ENCODE peak calls at places on chromosomes 6 and 20, in ten cellular contexts. V is NCI-H345; B is prostate gland; S is AG10803; E is activated CD4-positive, CD25-positive, alpha-beta regulatory T cell; H is left ventricle myocardium superior; Q is NCI-H69; D is progenitor cell of endocrine pancreas; W is astrocyte of the spinal cord; L is kidney tubule cell. T is an unnamed sample.

GRCh38 chr6:2623348-2623747 is 127.4 kb downstream of the MYLK4 start:
- DNase-seq in V (no peak), B (no peak), S (no peak), E (no peak), H (no peak), Q (no peak), D (no peak), W (no peak), L (no peak), T (no peak)

GRCh38 chr6:76876922-76877553 is 586.3 kb downstream of the HTR1B start:
- DNase-seq in V (peak), B (peak), S (no peak), E (no peak), H (no peak), Q (peak), D (peak), W (peak), L (peak), T (peak)

GRCh38 chr6:125314019-125314581 is 12.3 kb upstream of the HDDC2 start:
- DNase-seq in V (peak), B (peak), S (peak), E (no peak), H (peak), Q (peak), D (peak), W (peak), L (peak), T (peak)

GRCh38 chr6:142323377-142323776 is 21.6 kb downstream of the ADGRG6 start:
- DNase-seq in V (peak), B (no peak), S (no peak), E (no peak), H (no peak), Q (peak), D (no peak), W (peak), L (peak), T (no peak)

GRCh38 chr20:44495257-44495656 is 19.6 kb downstream of the TTPAL start:
- DNase-seq in V (no peak), B (no peak), S (peak), E (no peak), H (no peak), Q (no peak), D (no peak), W (peak), L (peak), T (no peak)

GRCh38 chr6:14711704-14712397 is 534.0 kb upstream of the JARID2 start:
- DNase-seq in V (no peak), B (no peak), S (no peak), E (no peak), H (no peak), Q (no peak), D (no peak), W (no peak), L (no peak), T (no peak)

GRCh38 chr20:7085448-7085847 is 318.0 kb downstream of the BMP2 start:
- DNase-seq in V (no peak), B (no peak), S (no peak), E (no peak), H (no peak), Q (no peak), D (no peak), W (no peak), L (no peak), T (no peak)

GRCh38 chr6:107532707-107533106 is 42.8 kb downstream of the SOBP start:
- DNase-seq in V (no peak), B (no peak), S (no peak), E (no peak), H (peak), Q (no peak), D (no peak), W (no peak), L (no peak), T (no peak)

GRCh38 chr20:46205349-46205748 is 87.2 kb downstream of the CD40 start:
- DNase-seq in V (no peak), B (no peak), S (no peak), E (no peak), H (no peak), Q (no peak), D (no peak), W (no peak), L (no peak), T (no peak)

GRCh38 chr6:120874422-120874821 is 459.9 kb downstream of the TBC1D32 start:
- DNase-seq in V (no peak), B (no peak), S (no peak), E (no peak), H (no peak), Q (no peak), D (no peak), W (no peak), L (no peak), T (no peak)

GRCh38 chr6:166671434-166672061 is 44.5 kb upstream of the RPS6KA2 start:
- DNase-seq in V (no peak), B (no peak), S (no peak), E (no peak), H (peak), Q (no peak), D (no peak), W (peak), L (no peak), T (no peak)

GRCh38 chr6:157584036-157584435 is 203.0 kb downstream of the ZDHHC14 start:
- DNase-seq in V (no peak), B (no peak), S (no peak), E (no peak), H (no peak), Q (no peak), D (no peak), W (no peak), L (no peak), T (no peak)

GRCh38 chr20:39607124-39607523 is 645.0 kb downstream of the DHX35 start:
- DNase-seq in V (no peak), B (no peak), S (peak), E (no peak), H (no peak), Q (peak), D (no peak), W (peak), L (peak), T (no peak)

GRCh38 chr6:36677753-36678487 is 594 bp upstream of the CDKN1A start:
- DNase-seq in V (peak), B (no peak), S (no peak), E (no peak), H (no peak), Q (peak), D (no peak), W (no peak), L (no peak), T (no peak)

GRCh38 chr6:40733290-40733689 is 146.1 kb upstream of the LRFN2 start:
- DNase-seq in V (no peak), B (no peak), S (no peak), E (no peak), H (no peak), Q (no peak), D (no peak), W (peak), L (no peak), T (no peak)

GRCh38 chr6:139764498-139764986 is 390.1 kb upstream of the CITED2 start:
- DNase-seq in V (no peak), B (no peak), S (peak), E (no peak), H (no peak), Q (peak), D (no peak), W (peak), L (peak), T (no peak)

GRCh38 chr6:133991096-133991593 is 38.1 kb downstream of the TBPL1 start:
- DNase-seq in V (no peak), B (no peak), S (peak), E (no peak), H (no peak), Q (peak), D (no peak), W (peak), L (peak), T (no peak)

GRCh38 chr20:3243718-3244358 is 4.8 kb upstream of the SLC4A11 start:
- DNase-seq in V (no peak), B (no peak), S (no peak), E (no peak), H (no peak), Q (no peak), D (no peak), W (no peak), L (no peak), T (no peak)

GRCh38 chr6:160767019-160767646 is 65.1 kb downstream of the PLG start:
- DNase-seq in V (no peak), B (peak), S (peak), E (no peak), H (peak), Q (peak), D (peak), W (peak), L (peak), T (peak)

GRCh38 chr20:46088409-46089075 is 1.2 kb downstream of the NCOA5 start:
- DNase-seq in V (peak), B (no peak), S (peak), E (no peak), H (no peak), Q (peak), D (no peak), W (peak), L (peak), T (peak)

GRCh38 chr6:37624121-37624520 is 73.6 kb downstream of the MDGA1 start:
- DNase-seq in V (peak), B (no peak), S (no peak), E (no peak), H (no peak), Q (peak), D (no peak), W (no peak), L (peak), T (peak)

GRCh38 chr20:50883856-50884255 is 47.4 kb downstream of the ADNP start:
- DNase-seq in V (no peak), B (no peak), S (no peak), E (no peak), H (no peak), Q (no peak), D (no peak), W (no peak), L (no peak), T (no peak)

GRCh38 chr20:7294816-7295360 is 527.4 kb downstream of the BMP2 start:
- DNase-seq in V (no peak), B (no peak), S (no peak), E (no peak), H (no peak), Q (no peak), D (no peak), W (no peak), L (no peak), T (no peak)

GRCh38 chr6:163860194-163861081 is 445.9 kb downstream of the QKI start:
- DNase-seq in V (no peak), B (no peak), S (peak), E (no peak), H (peak), Q (no peak), D (no peak), W (peak), L (peak), T (peak)

GRCh38 chr6:166738778-166739654 is 112.0 kb upstream of the RPS6KA2 start:
- DNase-seq in V (no peak), B (no peak), S (no peak), E (no peak), H (no peak), Q (no peak), D (no peak), W (no peak), L (no peak), T (no peak)

GRCh38 chr6:139436521-139437348 is 62.3 kb upstream of the CITED2 start:
- DNase-seq in V (no peak), B (no peak), S (peak), E (no peak), H (no peak), Q (peak), D (no peak), W (peak), L (peak), T (peak)

GRCh38 chr6:25788305-25788922 is 33.9 kb downstream of the SLC17A4 start:
- DNase-seq in V (no peak), B (peak), S (peak), E (no peak), H (peak), Q (peak), D (no peak), W (peak), L (peak), T (peak)

GRCh38 chr20:58603656-58604184 is 47.4 kb upstream of the STX16 start:
- DNase-seq in V (no peak), B (no peak), S (peak), E (no peak), H (no peak), Q (no peak), D (no peak), W (no peak), L (no peak), T (no peak)

GRCh38 chr20:46199198-46199597 is 81.1 kb downstream of the CD40 start:
- DNase-seq in V (no peak), B (no peak), S (no peak), E (no peak), H (no peak), Q (no peak), D (no peak), W (no peak), L (no peak), T (no peak)

GRCh38 chr6:126300735-126301134 is 39.2 kb upstream of the CENPW start:
- DNase-seq in V (no peak), B (no peak), S (no peak), E (no peak), H (no peak), Q (no peak), D (no peak), W (no peak), L (peak), T (no peak)

GRCh38 chr6:36442083-36442670 is 477 bp downstream of the PXT1 start:
- DNase-seq in V (no peak), B (no peak), S (no peak), E (no peak), H (no peak), Q (no peak), D (no peak), W (no peak), L (peak), T (no peak)

GRCh38 chr6:106381871-106382270 is 21.4 kb downstream of the CRYBG1 start:
- DNase-seq in V (no peak), B (no peak), S (peak), E (no peak), H (no peak), Q (peak), D (no peak), W (no peak), L (peak), T (no peak)

GRCh38 chr20:1469925-1470571 is 3.4 kb upstream of the NSFL1C start:
- DNase-seq in V (peak), B (peak), S (peak), E (no peak), H (peak), Q (peak), D (peak), W (peak), L (peak), T (peak)

GRCh38 chr6:15322781-15323536 is 77.1 kb downstream of the JARID2 start:
- DNase-seq in V (no peak), B (no peak), S (peak), E (no peak), H (no peak), Q (peak), D (no peak), W (peak), L (peak), T (no peak)

GRCh38 chr6:148867851-148868250 is 121.0 kb downstream of the UST start:
- DNase-seq in V (no peak), B (no peak), S (no peak), E (no peak), H (no peak), Q (no peak), D (no peak), W (no peak), L (peak), T (no peak)

GRCh38 chr20:10919549-10920140 is 245.8 kb upstream of the JAG1 start:
- DNase-seq in V (no peak), B (no peak), S (peak), E (no peak), H (peak), Q (no peak), D (no peak), W (peak), L (peak), T (no peak)